ENCODE peak calls at places on chromosomes 5 and 9, in five cellular contexts. N is stimulated activated CD8-positive, alpha-beta memory T cell treated with anti-CD3 and anti-CD28 coated beads, Interleukin-2, amount 100 ng/mL, for 48 hours; G is hypothalamus; O is mesenchymal stem cell; K is BJ. Y is an unnamed sample.

GRCh38 chr9:32289756-32290155 is 94.7 kb upstream of the ACO1 start:
- DNase-seq in N (no peak), G (no peak), O (no peak), K (no peak), Y (no peak)

GRCh38 chr9:98539954-98540353 is 168.8 kb downstream of the GABBR2 start:
- DNase-seq in N (no peak), G (no peak), O (no peak), K (no peak), Y (no peak)

GRCh38 chr5:61600945-61601491 is 269.0 kb downstream of the ZSWIM6 start:
- DNase-seq in N (no peak), G (no peak), O (no peak), K (no peak), Y (no peak)

GRCh38 chr5:38607930-38608545 is 51.6 kb upstream of the LIFR start:
- DNase-seq in N (no peak), G (no peak), O (peak; percentile 48), K (no peak), Y (no peak)

GRCh38 chr9:113625456-113625855 is 161.9 kb downstream of the RGS3 start:
- DNase-seq in N (no peak), G (no peak), O (no peak), K (no peak), Y (no peak)

GRCh38 chr5:145536133-145536532 is 299.0 kb downstream of the PRELID2 start:
- DNase-seq in N (no peak), G (no peak), O (no peak), K (no peak), Y (no peak)

GRCh38 chr5:109756543-109757186 is 66.9 kb downstream of the MAN2A1 start:
- DNase-seq in N (no peak), G (no peak), O (peak; percentile 38), K (no peak), Y (no peak)

GRCh38 chr9:18379073-18379811 is 94.7 kb upstream of the ADAMTSL1 start:
- DNase-seq in N (no peak), G (no peak), O (peak; percentile 51), K (peak; percentile 50), Y (no peak)

Y was measured in omental fat pad.